ENCODE peak calls at places on chromosomes 12 and 14, in five cellular contexts. One of them, this sample, is unnamed. For H3K4me1, the result is how much of the 10 kb centered on the place peaks cover.

GRCh38 chr12:89058393-89058792 is 293.9 kb downstream of the DUSP6 start:
- DNase-seq in ovary: no peak
- DNase-seq in CD8-positive, alpha-beta T cell: no peak
- DNase-seq in endothelial cell of umbilical vein: no peak
- DNase-seq in HCT116: no peak
- DNase-seq in this sample: no peak

GRCh38 chr12:39393179-39393578 is 49.7 kb downstream of the KIF21A start:
- DNase-seq in CD8-positive, alpha-beta T cell: no peak
- DNase-seq in HCT116: no peak
- DNase-seq in endothelial cell of umbilical vein: no peak
- DNase-seq in ovary: no peak
- DNase-seq in this sample: no peak

GRCh38 chr14:39682563-39682962 is 250.3 kb upstream of the FBXO33 start:
- DNase-seq in HCT116: no peak
- DNase-seq in endothelial cell of umbilical vein: no peak
- DNase-seq in ovary: no peak
- DNase-seq in CD8-positive, alpha-beta T cell: no peak
- DNase-seq in this sample: no peak

GRCh38 chr12:143964-144649 is 69.8 kb downstream of the SLC6A12 start:
- DNase-seq in ovary: no peak
- DNase-seq in HCT116: no peak
- DNase-seq in endothelial cell of umbilical vein: no peak
- DNase-seq in CD8-positive, alpha-beta T cell: no peak
- DNase-seq in this sample: no peak

GRCh38 chr14:53180272-53181221 is 27.4 kb upstream of the DDHD1 start:
- DNase-seq in HCT116: peak
- DNase-seq in endothelial cell of umbilical vein: no peak
- DNase-seq in CD8-positive, alpha-beta T cell: no peak
- DNase-seq in ovary: no peak
- DNase-seq in this sample: no peak

GRCh38 chr12:47990351-47991105 is 13.7 kb downstream of the COL2A1 start:
- DNase-seq in HCT116: no peak
- DNase-seq in ovary: no peak
- DNase-seq in endothelial cell of umbilical vein: no peak
- DNase-seq in CD8-positive, alpha-beta T cell: peak
- DNase-seq in this sample: no peak

GRCh38 chr12:62291888-62292760 is 31.9 kb downstream of the USP15 start:
- DNase-seq in ovary: no peak
- DNase-seq in CD8-positive, alpha-beta T cell: no peak
- DNase-seq in HCT116: no peak
- DNase-seq in endothelial cell of umbilical vein: no peak
- DNase-seq in this sample: peak

GRCh38 chr14:36214476-36215216 is 38.1 kb upstream of the PTCSC3 start:
- DNase-seq in CD8-positive, alpha-beta T cell: no peak
- DNase-seq in HCT116: no peak
- DNase-seq in ovary: no peak
- DNase-seq in endothelial cell of umbilical vein: no peak
- DNase-seq in this sample: no peak

GRCh38 chr12:2640281-2640680 is 154.5 kb upstream of the FKBP4 start:
- DNase-seq in endothelial cell of umbilical vein: no peak
- DNase-seq in CD8-positive, alpha-beta T cell: no peak
- DNase-seq in ovary: no peak
- DNase-seq in HCT116: no peak
- DNase-seq in this sample: no peak

GRCh38 chr14:78491015-78491414 is 320.8 kb downstream of the NRXN3 start:
- DNase-seq in ovary: no peak
- DNase-seq in endothelial cell of umbilical vein: no peak
- DNase-seq in CD8-positive, alpha-beta T cell: no peak
- DNase-seq in HCT116: no peak
- DNase-seq in this sample: no peak

GRCh38 chr14:21711360-21711961 is 37.8 kb upstream of the OR4E1 start:
- DNase-seq in HCT116: peak
- DNase-seq in endothelial cell of umbilical vein: peak
- DNase-seq in ovary: no peak
- DNase-seq in CD8-positive, alpha-beta T cell: peak
- DNase-seq in this sample: peak

GRCh38 chr12:72256725-72257124 is 15.4 kb upstream of the TRHDE start:
- DNase-seq in CD8-positive, alpha-beta T cell: no peak
- DNase-seq in ovary: no peak
- DNase-seq in endothelial cell of umbilical vein: no peak
- DNase-seq in HCT116: no peak
- DNase-seq in this sample: no peak

GRCh38 chr14:70149766-70150165 is 39.0 kb downstream of the SLC8A3 start:
- DNase-seq in CD8-positive, alpha-beta T cell: no peak
- DNase-seq in HCT116: no peak
- DNase-seq in endothelial cell of umbilical vein: no peak
- DNase-seq in ovary: no peak
- DNase-seq in this sample: no peak

GRCh38 chr12:50458606-50459005 is 46.2 kb upstream of the DIP2B start:
- DNase-seq in ovary: no peak
- DNase-seq in CD8-positive, alpha-beta T cell: no peak
- DNase-seq in endothelial cell of umbilical vein: no peak
- DNase-seq in HCT116: no peak
- DNase-seq in this sample: peak

GRCh38 chr12:69898236-69898635 is 73.2 kb downstream of the MYRFL start:
- DNase-seq in ovary: no peak
- DNase-seq in CD8-positive, alpha-beta T cell: no peak
- DNase-seq in HCT116: no peak
- DNase-seq in endothelial cell of umbilical vein: no peak
- DNase-seq in this sample: peak

GRCh38 chr12:56589783-56590182 is 40.3 kb downstream of the BAZ2A start:
- DNase-seq in ovary: no peak
- DNase-seq in HCT116: no peak
- DNase-seq in endothelial cell of umbilical vein: no peak
- DNase-seq in CD8-positive, alpha-beta T cell: no peak
- DNase-seq in this sample: no peak

GRCh38 chr12:56590237-56590830 is 39.8 kb downstream of the BAZ2A start:
- DNase-seq in endothelial cell of umbilical vein: no peak
- DNase-seq in HCT116: no peak
- DNase-seq in ovary: no peak
- DNase-seq in CD8-positive, alpha-beta T cell: no peak
- DNase-seq in this sample: no peak

GRCh38 chr12:56581418-56582145 is 48.5 kb downstream of the BAZ2A start:
- DNase-seq in HCT116: no peak
- DNase-seq in ovary: peak
- DNase-seq in endothelial cell of umbilical vein: peak
- DNase-seq in CD8-positive, alpha-beta T cell: no peak
- DNase-seq in this sample: peak

GRCh38 chr12:56585098-56585497 is 45.0 kb downstream of the BAZ2A start:
- DNase-seq in HCT116: no peak
- DNase-seq in ovary: no peak
- DNase-seq in endothelial cell of umbilical vein: no peak
- DNase-seq in CD8-positive, alpha-beta T cell: no peak
- DNase-seq in this sample: no peak
- TF ChIP-seq CTCF in HCT116: no peak
- TF ChIP-seq CTCF in ovary: no peak
- TF ChIP-seq CTCF in endothelial cell of umbilical vein: no peak
- TF ChIP-seq CTCF in CD8-positive, alpha-beta T cell: no peak
- TF ChIP-seq CTCF in this sample: no peak

GRCh38 chr12:22627351-22627750 is 2.4 kb downstream of the ETNK1 start:
- DNase-seq in endothelial cell of umbilical vein: peak
- DNase-seq in ovary: no peak
- DNase-seq in CD8-positive, alpha-beta T cell: no peak
- DNase-seq in HCT116: no peak
- DNase-seq in this sample: peak

GRCh38 chr12:22624573-22624907 is 431 bp upstream of the ETNK1 start:
- DNase-seq in ovary: no peak
- DNase-seq in HCT116: no peak
- DNase-seq in endothelial cell of umbilical vein: no peak
- DNase-seq in CD8-positive, alpha-beta T cell: no peak
- DNase-seq in this sample: no peak

GRCh38 chr12:22626429-22626828 is 1.5 kb downstream of the ETNK1 start:
- DNase-seq in ovary: no peak
- DNase-seq in CD8-positive, alpha-beta T cell: no peak
- DNase-seq in HCT116: no peak
- DNase-seq in endothelial cell of umbilical vein: peak
- DNase-seq in this sample: no peak

GRCh38 chr12:22625671-22626251 is 790 bp downstream of the ETNK1 start:
- DNase-seq in ovary: peak
- DNase-seq in CD8-positive, alpha-beta T cell: peak
- DNase-seq in HCT116: peak
- DNase-seq in endothelial cell of umbilical vein: peak
- DNase-seq in this sample: peak

DNA sequence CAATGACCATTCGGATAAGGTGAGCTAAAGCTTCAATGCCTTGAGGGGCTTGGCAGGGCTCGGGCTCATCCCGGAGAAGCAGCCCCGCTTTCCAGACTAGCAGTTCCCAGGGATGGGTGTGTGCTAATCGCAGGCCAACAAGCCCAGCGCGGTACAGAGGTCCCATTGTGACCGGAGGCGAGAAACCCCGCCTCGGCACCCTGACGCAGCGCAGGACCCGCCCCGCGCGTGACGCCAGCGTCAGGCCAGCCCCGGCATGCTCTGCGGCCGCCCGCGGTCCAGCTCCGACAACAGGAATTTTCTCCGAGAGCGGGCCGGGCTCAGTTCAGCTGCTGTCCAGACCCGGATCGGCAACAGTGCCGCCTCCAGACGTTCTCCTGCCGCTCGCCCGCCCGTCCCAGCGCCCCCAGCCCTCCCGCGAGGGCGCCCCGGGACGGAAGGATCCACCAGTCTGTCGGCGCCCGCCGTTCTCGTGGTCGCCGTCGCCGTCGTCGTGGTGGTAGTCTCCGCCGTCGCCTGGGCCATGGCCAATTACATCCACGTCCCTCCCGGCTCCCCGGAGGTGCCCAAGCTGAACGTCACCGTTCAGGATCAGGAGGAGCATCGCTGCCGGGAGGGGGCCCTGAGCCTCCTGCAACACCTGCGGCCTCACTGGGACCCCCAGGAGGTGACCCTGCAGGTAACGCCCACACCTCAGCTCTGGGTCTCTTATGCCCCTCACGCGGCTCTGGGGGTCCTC is at the start of gene ETNK1:
- DNase-seq in ovary: peak
- DNase-seq in CD8-positive, alpha-beta T cell: peak
- DNase-seq in HCT116: peak
- DNase-seq in endothelial cell of umbilical vein: peak
- DNase-seq in this sample: peak
- H3K4me1 ChIP-seq in ovary: under half
- H3K4me1 ChIP-seq in CD8-positive, alpha-beta T cell: under half
- H3K4me1 ChIP-seq in HCT116: under half
- H3K4me1 ChIP-seq in endothelial cell of umbilical vein: under half
- H3K4me1 ChIP-seq in this sample: under half

GRCh38 chr12:124370851-124371250 is 76.0 kb downstream of the RFLNA start:
- DNase-seq in endothelial cell of umbilical vein: no peak
- DNase-seq in ovary: no peak
- DNase-seq in HCT116: no peak
- DNase-seq in CD8-positive, alpha-beta T cell: no peak
- DNase-seq in this sample: no peak

GRCh38 chr12:124369901-124370378 is 75.0 kb downstream of the RFLNA start:
- DNase-seq in HCT116: no peak
- DNase-seq in ovary: no peak
- DNase-seq in endothelial cell of umbilical vein: no peak
- DNase-seq in CD8-positive, alpha-beta T cell: no peak
- DNase-seq in this sample: no peak

GRCh38 chr12:124368421-124369032 is 73.6 kb downstream of the RFLNA start:
- DNase-seq in ovary: no peak
- DNase-seq in CD8-positive, alpha-beta T cell: no peak
- DNase-seq in endothelial cell of umbilical vein: no peak
- DNase-seq in HCT116: no peak
- DNase-seq in this sample: no peak

GRCh38 chr12:124370384-124370783 is 75.5 kb downstream of the RFLNA start:
- DNase-seq in endothelial cell of umbilical vein: no peak
- DNase-seq in HCT116: no peak
- DNase-seq in ovary: no peak
- DNase-seq in CD8-positive, alpha-beta T cell: no peak
- DNase-seq in this sample: no peak

DNA sequence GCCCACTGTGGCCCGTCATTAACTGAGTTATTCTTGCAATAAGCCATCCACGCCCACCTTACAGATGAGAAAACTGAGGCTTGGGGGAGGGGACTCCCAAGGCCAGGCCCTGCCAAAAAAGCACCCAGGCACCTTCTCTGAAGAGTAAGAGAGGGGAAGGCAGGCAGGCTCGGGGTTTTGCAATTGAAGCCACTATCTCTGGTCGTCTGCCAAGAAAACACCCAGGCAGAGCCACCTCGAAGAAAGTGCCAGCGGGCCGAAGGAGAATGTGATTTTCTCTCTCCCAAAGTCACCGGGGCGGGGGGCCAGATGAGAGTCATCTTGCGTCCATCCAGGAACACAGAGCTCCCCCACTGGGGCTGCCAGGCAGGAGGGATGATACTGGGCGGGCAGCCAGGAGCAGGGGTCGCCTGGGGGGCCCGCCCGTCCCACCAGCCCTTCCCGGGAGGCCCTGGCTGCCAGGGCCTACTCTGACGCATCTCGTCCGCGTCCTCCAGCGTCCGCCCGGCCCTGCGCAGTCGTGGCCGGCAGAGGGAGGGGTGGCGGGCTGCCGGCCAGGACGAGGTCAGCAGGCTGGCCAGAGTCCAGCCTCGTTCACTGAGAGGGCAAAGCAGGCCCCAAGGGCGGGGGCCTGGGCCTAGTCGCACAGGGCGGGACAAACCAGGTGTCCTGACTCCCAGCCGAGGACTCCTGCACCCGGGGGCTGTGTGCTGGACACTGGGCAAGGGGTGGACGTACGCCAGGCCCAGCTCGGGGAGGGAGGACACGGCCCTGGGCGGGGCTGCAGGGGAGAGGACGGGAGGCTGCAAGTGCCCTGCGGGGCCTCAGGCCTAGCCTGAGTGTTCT is 74.4 kb downstream of the RFLNA start:
- DNase-seq in HCT116: no peak
- DNase-seq in CD8-positive, alpha-beta T cell: no peak
- DNase-seq in ovary: peak
- DNase-seq in endothelial cell of umbilical vein: peak
- DNase-seq in this sample: no peak
- TF ChIP-seq CTCF in HCT116: no peak
- TF ChIP-seq CTCF in CD8-positive, alpha-beta T cell: no peak
- TF ChIP-seq CTCF in ovary: peak
- TF ChIP-seq CTCF in endothelial cell of umbilical vein: peak
- TF ChIP-seq CTCF in this sample: no peak

GRCh38 chr12:120842595-120842994 is 61.6 kb downstream of the SPPL3 start:
- DNase-seq in CD8-positive, alpha-beta T cell: no peak
- DNase-seq in endothelial cell of umbilical vein: no peak
- DNase-seq in ovary: no peak
- DNase-seq in HCT116: no peak
- DNase-seq in this sample: no peak

GRCh38 chr12:120843472-120843871 is 60.7 kb downstream of the SPPL3 start:
- DNase-seq in ovary: no peak
- DNase-seq in endothelial cell of umbilical vein: no peak
- DNase-seq in HCT116: no peak
- DNase-seq in CD8-positive, alpha-beta T cell: no peak
- DNase-seq in this sample: no peak

GRCh38 chr12:120839503-120839902 is 64.7 kb downstream of the SPPL3 start:
- DNase-seq in CD8-positive, alpha-beta T cell: no peak
- DNase-seq in endothelial cell of umbilical vein: no peak
- DNase-seq in ovary: no peak
- DNase-seq in HCT116: no peak
- DNase-seq in this sample: no peak

GRCh38 chr12:120844297-120844696 is 59.9 kb downstream of the SPPL3 start:
- DNase-seq in HCT116: no peak
- DNase-seq in ovary: no peak
- DNase-seq in endothelial cell of umbilical vein: no peak
- DNase-seq in CD8-positive, alpha-beta T cell: no peak
- DNase-seq in this sample: no peak

DNA sequence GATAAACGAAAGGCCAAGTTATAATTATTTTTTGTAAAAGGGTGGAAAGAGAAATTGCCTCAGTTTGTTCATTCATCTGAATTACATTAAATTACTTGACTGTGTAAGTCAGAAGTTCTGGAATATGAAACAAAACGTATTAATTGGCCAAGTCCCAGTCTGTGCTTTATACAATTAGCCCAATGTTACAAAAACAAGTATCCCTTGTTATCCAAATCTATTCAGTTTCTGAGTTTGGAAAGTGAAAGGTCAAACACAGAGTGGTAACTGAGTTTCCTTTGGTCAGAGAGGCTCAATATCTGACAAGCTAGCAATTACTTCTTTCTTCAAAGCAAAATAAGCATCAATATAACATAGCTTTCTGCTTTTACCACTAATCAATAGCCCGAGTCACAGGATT is 62.6 kb downstream of the SPPL3 start:
- DNase-seq in endothelial cell of umbilical vein: peak
- DNase-seq in HCT116: no peak
- DNase-seq in ovary: no peak
- DNase-seq in CD8-positive, alpha-beta T cell: no peak
- DNase-seq in this sample: no peak
- H3K4me1 ChIP-seq in endothelial cell of umbilical vein: under half
- H3K4me1 ChIP-seq in HCT116: under half
- H3K4me1 ChIP-seq in ovary: under half
- H3K4me1 ChIP-seq in CD8-positive, alpha-beta T cell: under half
- H3K4me1 ChIP-seq in this sample: under half

This sample was measured in foreskin keratinocyte.